ENCODE peak calls at places on chromosome 3, in eight cellular contexts. O is bronchial epithelial cell, Q is HAP-1, T is right cardiac atrium, L is neural progenitor cell, D is esophagus muscularis mucosa, E is stomach, W is fibroblast of pulmonary artery. P is an unnamed sample.

GRCh38 chr3:176926034-176926433 is 271.2 kb downstream of the TBL1XR1 start:
- DNase-seq in O (no peak), L (no peak), Q (no peak), T (no peak), W (no peak), D (peak), E (no peak), P (no peak)

GRCh38 chr3:112109313-112109712 is 23.1 kb downstream of the C3orf52 start:
- DNase-seq in D (no peak), E (no peak), O (no peak), W (no peak), Q (no peak), L (no peak), T (no peak), P (no peak)

GRCh38 chr3:52798978-52799476 is 4.4 kb downstream of the ITIH3 start:
- DNase-seq in T (no peak), E (peak), D (no peak), L (peak), O (peak), Q (peak), W (no peak), P (no peak)

GRCh38 chr3:66486187-66486586 is 14.6 kb downstream of the LRIG1 start:
- DNase-seq in O (no peak), D (no peak), E (no peak), T (no peak), Q (no peak), W (no peak), L (no peak), P (no peak)

GRCh38 chr3:123765475-123766166 is 118.5 kb downstream of the MYLK start:
- DNase-seq in L (no peak), D (no peak), W (peak), Q (no peak), O (no peak), T (no peak), E (no peak), P (no peak)

GRCh38 chr3:60010778-60011177 is 961.0 kb upstream of the CFAP20DC start:
- DNase-seq in L (no peak), W (no peak), Q (peak), T (no peak), O (no peak), D (no peak), E (no peak), P (no peak)

GRCh38 chr3:155334897-155335883 is 41.7 kb upstream of the STRIT1 start:
- DNase-seq in L (no peak), W (peak), D (no peak), Q (no peak), E (no peak), O (no peak), T (no peak), P (no peak)

GRCh38 chr3:106119691-106120090 is 250.9 kb upstream of the CBLB start:
- DNase-seq in T (no peak), Q (no peak), O (no peak), W (peak), E (no peak), L (no peak), D (no peak), P (no peak)

GRCh38 chr3:186598108-186598784 is 14.6 kb upstream of the AHSG start:
- DNase-seq in T (peak), W (peak), D (no peak), L (no peak), O (peak), Q (no peak), E (no peak), P (peak)

GRCh38 chr3:110314512-110315114 is 757.0 kb upstream of the NECTIN3 start:
- DNase-seq in T (no peak), D (no peak), Q (peak), W (peak), L (peak), O (peak), E (peak), P (peak)

GRCh38 chr3:110265302-110265701 is 806.3 kb upstream of the NECTIN3 start:
- DNase-seq in D (no peak), E (no peak), Q (no peak), T (no peak), L (no peak), W (no peak), O (no peak), P (no peak)

GRCh38 chr3:192409838-192410683 is 317.3 kb downstream of the FGF12 start:
- DNase-seq in O (no peak), L (peak), D (no peak), T (peak), Q (peak), E (no peak), W (peak), P (no peak)

GRCh38 chr3:169241575-169241927 is 422.0 kb downstream of the MECOM start:
- DNase-seq in Q (no peak), T (no peak), E (no peak), L (no peak), W (peak), D (no peak), O (peak), P (no peak)

GRCh38 chr3:69567026-69567767 is 172.1 kb upstream of the MITF start:
- DNase-seq in T (no peak), E (no peak), L (no peak), Q (no peak), D (no peak), W (no peak), O (peak), P (no peak)

GRCh38 chr3:186589856-186590579 is 19.5 kb downstream of the DNAJB11 start:
- DNase-seq in L (no peak), O (peak), Q (no peak), W (peak), T (no peak), E (no peak), D (no peak), P (no peak)

GRCh38 chr3:183328823-183329222 is 75.8 kb downstream of the B3GNT5 start:
- DNase-seq in L (no peak), W (peak), Q (no peak), T (no peak), E (no peak), D (no peak), O (peak), P (no peak)

GRCh38 chr3:128999104-128999503 is 2.0 kb upstream of the EFCC1 start:
- DNase-seq in O (no peak), E (no peak), Q (peak), L (peak), T (no peak), D (no peak), W (no peak), P (no peak)

GRCh38 chr3:172915911-172916514 is 165.5 kb downstream of the ECT2 start:
- DNase-seq in D (no peak), O (no peak), W (no peak), E (no peak), L (no peak), Q (no peak), T (no peak), P (no peak)

GRCh38 chr3:184738982-184739381 is 27.1 kb upstream of the MAGEF1 start:
- DNase-seq in O (no peak), L (no peak), D (no peak), Q (no peak), W (no peak), T (no peak), E (peak), P (no peak)

GRCh38 chr3:25594007-25594502 is 70.7 kb downstream of the TOP2B start:
- DNase-seq in W (peak), L (peak), T (no peak), Q (peak), E (no peak), D (no peak), O (peak), P (no peak)

GRCh38 chr3:141050576-141050912 is 603 bp upstream of the SPSB4 start:
- DNase-seq in T (no peak), E (no peak), Q (no peak), W (no peak), D (no peak), L (peak), O (no peak), P (no peak)

GRCh38 chr3:141051641-141052569 is 758 bp downstream of the SPSB4 start:
- DNase-seq in D (peak), L (peak), T (peak), E (no peak), O (peak), W (no peak), Q (peak), P (no peak)

GRCh38 chr3:141052570-141053069 is 1.5 kb downstream of the SPSB4 start:
- DNase-seq in O (no peak), W (no peak), L (peak), D (peak), Q (peak), E (no peak), T (peak), P (no peak)

GRCh38 chr3:141049681-141050080 is 1.5 kb upstream of the SPSB4 start:
- DNase-seq in D (peak), Q (peak), W (no peak), L (peak), O (no peak), T (no peak), E (no peak), P (no peak)

DNA sequence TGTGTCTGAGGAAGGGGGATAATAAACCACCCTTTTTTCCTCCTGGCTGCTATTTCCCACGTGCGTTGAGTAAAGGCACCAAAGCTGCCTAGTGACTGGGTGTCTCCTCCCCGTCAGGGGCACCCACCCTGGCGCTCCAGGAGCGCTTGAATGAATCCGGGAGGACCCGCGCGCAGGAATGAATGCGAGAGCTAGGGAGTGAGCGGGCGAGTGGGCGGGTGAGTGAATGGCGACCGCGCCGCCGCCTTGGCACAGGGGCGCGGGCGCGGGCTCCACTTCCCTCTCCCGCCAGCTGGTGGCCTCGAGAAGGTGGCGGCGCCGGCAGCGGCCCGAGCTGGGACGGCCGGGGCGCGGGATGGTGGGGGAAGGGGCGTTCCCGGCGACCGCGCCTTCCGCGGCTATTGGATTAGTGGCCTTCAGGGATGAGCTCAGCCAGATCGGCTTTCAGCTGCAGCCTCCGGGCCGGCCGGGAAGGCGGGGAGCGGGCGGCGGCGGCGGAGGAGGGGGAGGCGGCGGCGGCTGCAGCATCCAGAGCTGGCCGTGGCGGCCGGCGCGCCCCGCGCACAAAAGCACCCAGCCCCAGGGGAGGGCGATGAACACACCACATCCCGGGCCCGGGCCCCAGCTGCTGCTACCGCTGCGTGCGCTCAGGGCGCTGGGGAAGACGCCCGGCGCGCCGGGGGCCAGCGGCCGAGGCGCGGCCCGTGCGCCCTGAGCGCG is at the start of gene SPSB4:
- DNase-seq in Q (peak), D (peak), O (peak), E (no peak), T (peak), L (peak), W (peak), P (peak)
- H3K4me3 ChIP-seq in Q (peak), D (peak), O (peak), E (peak), T (peak), L (peak), W (no peak), P (peak)

GRCh38 chr3:158102660-158103085 is 3.5 kb downstream of the SHOX2 start:
- DNase-seq in Q (no peak), W (no peak), T (no peak), O (no peak), L (peak), D (no peak), E (no peak), P (no peak)

GRCh38 chr3:158103131-158103955 is 2.9 kb downstream of the SHOX2 start:
- DNase-seq in E (peak), Q (peak), D (no peak), L (peak), T (peak), O (no peak), W (no peak), P (peak)

GRCh38 chr3:158105124-158105709 is 1.0 kb downstream of the SHOX2 start:
- DNase-seq in T (peak), Q (peak), L (peak), W (no peak), D (no peak), O (no peak), E (no peak), P (no peak)

GRCh38 chr3:158104346-158105020 is 1.7 kb downstream of the SHOX2 start:
- DNase-seq in W (no peak), D (no peak), Q (no peak), T (no peak), L (no peak), E (no peak), O (no peak), P (no peak)

GRCh38 chr3:158103956-158104338 is 2.3 kb downstream of the SHOX2 start:
- DNase-seq in Q (peak), L (peak), W (no peak), D (no peak), O (no peak), T (peak), E (no peak), P (no peak)
- H3K4me3 ChIP-seq in Q (peak), L (no peak), W (peak), D (peak), O (no peak), T (peak), E (peak), P (peak)

DNA sequence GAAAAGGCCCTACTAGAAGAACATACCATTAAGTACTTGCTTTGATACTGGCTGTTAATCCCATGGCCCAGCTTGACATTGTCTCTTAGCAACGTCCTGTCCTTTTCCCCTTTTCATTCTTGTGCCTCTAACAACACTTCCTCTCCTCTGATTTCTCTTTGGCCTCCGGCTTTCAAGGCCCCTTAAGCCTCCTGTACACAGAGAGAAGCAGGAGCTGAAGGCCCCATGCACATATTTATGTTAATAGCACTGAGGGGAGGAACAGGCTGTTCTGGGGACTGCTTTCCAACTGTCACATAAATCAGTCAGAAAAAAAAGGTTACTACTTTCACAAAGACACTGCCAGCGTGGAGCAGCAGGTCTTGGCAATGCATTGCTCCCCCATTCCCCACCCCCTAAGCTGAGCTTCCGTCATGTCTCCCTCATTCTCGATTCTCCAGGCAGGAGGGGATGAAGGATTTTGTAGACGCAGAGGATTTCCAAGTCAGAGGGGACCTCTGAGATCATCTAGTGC is 257.4 kb upstream of the ADAMTS9 start:
- DNase-seq in L (peak), T (no peak), D (peak), E (no peak), W (peak), O (no peak), Q (peak), P (peak)
- H3K4me3 ChIP-seq in L (peak), T (no peak), D (no peak), E (no peak), W (no peak), O (no peak), Q (no peak), P (no peak)

GRCh38 chr3:42749753-42750231 is 23.3 kb downstream of the CCDC13 start:
- DNase-seq in D (no peak), W (no peak), Q (no peak), O (no peak), E (peak), L (peak), T (no peak), P (no peak)

GRCh38 chr3:42746455-42747450 is 26.3 kb downstream of the CCDC13 start:
- DNase-seq in O (no peak), T (no peak), W (no peak), D (no peak), E (peak), L (peak), Q (no peak), P (no peak)

GRCh38 chr3:42745776-42746454 is 27.1 kb downstream of the CCDC13 start:
- DNase-seq in E (no peak), Q (no peak), O (no peak), L (no peak), T (no peak), W (no peak), D (no peak), P (no peak)

GRCh38 chr3:42749025-42749752 is 23.9 kb downstream of the CCDC13 start:
- DNase-seq in T (no peak), W (no peak), D (no peak), Q (no peak), O (no peak), L (no peak), E (peak), P (no peak)

DNA sequence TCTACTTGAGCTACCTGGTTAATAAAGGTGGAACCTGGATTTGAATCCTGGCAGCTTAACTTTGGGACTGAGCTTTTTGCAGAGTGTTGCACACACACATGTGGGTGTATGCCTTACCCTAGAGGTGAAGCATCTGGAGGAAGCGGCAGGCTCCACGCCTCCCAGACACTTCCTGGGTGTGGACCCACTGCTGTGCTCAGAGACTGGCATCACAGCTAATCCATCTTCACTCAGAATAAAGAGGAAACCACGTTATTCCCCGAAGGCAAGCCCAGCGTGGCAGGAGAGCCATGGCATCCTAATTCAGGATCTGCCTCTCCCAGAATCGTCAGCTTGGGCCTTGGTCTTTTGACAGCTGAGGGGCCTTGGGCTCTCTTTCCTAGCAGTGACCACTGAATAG is 25.5 kb downstream of the CCDC13 start:
- DNase-seq in W (no peak), E (no peak), L (no peak), O (peak), D (no peak), T (no peak), Q (no peak), P (no peak)
- H3K4me3 ChIP-seq in W (no peak), E (no peak), L (no peak), O (no peak), D (no peak), T (no peak), Q (no peak), P (no peak)

GRCh38 chr3:16311960-16312451 is 47.0 kb downstream of the OXNAD1 start:
- DNase-seq in O (peak), W (peak), D (peak), T (peak), L (no peak), E (no peak), Q (no peak), P (no peak)
- H3K4me3 ChIP-seq in O (no peak), W (no peak), D (no peak), T (no peak), L (no peak), E (no peak), Q (no peak), P (no peak)

DNA sequence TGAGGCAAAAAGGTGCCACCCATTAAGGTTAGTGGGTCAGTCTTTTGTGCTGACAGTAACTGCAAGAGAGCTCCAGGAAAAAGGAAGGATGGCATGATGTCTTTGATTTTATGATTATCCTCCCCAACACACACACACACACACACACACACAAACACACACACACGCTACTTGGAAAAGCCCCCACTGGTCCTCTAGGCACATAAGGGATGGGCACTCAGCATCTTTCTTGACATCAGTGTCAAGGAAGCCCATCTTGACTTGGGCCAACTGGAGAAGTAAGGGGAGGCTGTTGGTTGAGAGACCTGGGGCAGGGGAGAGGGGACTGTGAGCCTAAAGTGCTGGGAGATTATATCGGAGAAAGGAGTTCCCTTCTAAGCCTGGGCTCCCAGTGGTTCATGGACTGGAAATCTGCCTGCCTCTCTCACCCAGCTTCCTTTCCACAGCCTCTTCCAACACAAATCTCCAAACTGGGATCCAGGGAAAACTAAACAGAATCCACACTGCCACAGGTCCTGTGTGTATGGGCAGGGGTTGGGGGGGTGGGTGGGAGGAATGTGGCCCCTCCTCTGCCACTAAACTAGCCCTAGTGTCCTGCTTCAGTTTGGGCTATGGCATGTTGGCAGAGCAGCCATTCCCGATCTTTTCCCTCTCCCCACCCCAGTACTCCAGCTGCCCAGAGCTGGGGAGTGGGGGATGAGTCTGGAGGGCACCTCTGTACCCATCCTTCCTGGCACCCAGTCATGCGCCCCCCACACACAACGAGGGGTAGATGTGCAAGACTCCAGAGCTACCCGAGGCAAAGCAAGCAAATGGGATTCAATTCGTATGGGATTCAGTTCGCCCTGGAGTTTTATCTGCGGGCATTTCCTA is 1.6 kb downstream of the AMOTL2 start:
- DNase-seq in D (no peak), Q (no peak), T (peak), E (no peak), O (no peak), W (no peak), L (no peak), P (no peak)
- H3K4me3 ChIP-seq in D (peak), Q (peak), T (peak), E (peak), O (peak), W (peak), L (peak), P (peak)

GRCh38 chr3:141996437-141996836 is 120.0 kb downstream of the ATP1B3 start:
- DNase-seq in O (peak), T (no peak), Q (no peak), L (no peak), D (no peak), E (no peak), W (no peak), P (no peak)
- H3K4me3 ChIP-seq in O (no peak), T (no peak), Q (no peak), L (no peak), D (no peak), E (no peak), W (no peak), P (no peak)

GRCh38 chr3:46300461-46300789 is 53.5 kb upstream of the CCR2 start:
- DNase-seq in Q (no peak), O (no peak), W (no peak), D (no peak), E (no peak), L (no peak), T (no peak), P (no peak)

GRCh38 chr3:46299608-46300460 is 54.1 kb upstream of the CCR2 start:
- DNase-seq in L (no peak), Q (no peak), W (no peak), T (no peak), D (no peak), E (no peak), O (no peak), P (no peak)

GRCh38 chr3:46301122-46301835 is 52.6 kb upstream of the CCR2 start:
- DNase-seq in E (no peak), W (no peak), Q (no peak), T (no peak), O (no peak), D (no peak), L (no peak), P (no peak)

GRCh38 chr3:46298871-46299607 is 54.9 kb upstream of the CCR2 start:
- DNase-seq in W (no peak), O (no peak), D (no peak), E (no peak), L (no peak), Q (no peak), T (no peak), P (no peak)

GRCh38 chr3:46304739-46305138 is 49.2 kb upstream of the CCR2 start:
- DNase-seq in T (no peak), Q (no peak), D (no peak), L (no peak), E (no peak), O (no peak), W (no peak), P (no peak)
- H3K4me3 ChIP-seq in T (no peak), Q (no peak), D (no peak), L (no peak), E (no peak), O (no peak), W (no peak), P (no peak)

GRCh38 chr3:115098354-115099073 is 48.6 kb downstream of the ZBTB20 start:
- DNase-seq in D (no peak), W (no peak), L (no peak), T (no peak), E (no peak), Q (no peak), O (no peak), P (no peak)
- H3K4me3 ChIP-seq in D (no peak), W (peak), L (no peak), T (peak), E (peak), Q (no peak), O (no peak), P (peak)

GRCh38 chr3:32077260-32078084 is 28.9 kb upstream of the GPD1L start:
- DNase-seq in Q (no peak), W (peak), D (no peak), L (no peak), E (no peak), T (no peak), O (no peak), P (peak)
- H3K4me3 ChIP-seq in Q (no peak), W (no peak), D (no peak), L (no peak), E (no peak), T (no peak), O (no peak), P (no peak)